ENCODE peak calls at places on chromosomes 11 and 22, in nine cellular contexts. B is PC-3, K is GM23248, H is neural progenitor cell, F is HCT116, O is hepatocyte, Y is SK-N-SH, D is MM.1S, S is OCI-LY7. Z is an unnamed sample.

GRCh38 chr22:35541254-35541748 is 670 bp downstream of the RASD2 start:
- DNase-seq in B (peak; percentile 18), K (peak; percentile 55), H (peak; percentile 68), F (no peak), O (peak; percentile 44), Y (peak; percentile 77), D (no peak), S (no peak), Z (peak; percentile 66)

GRCh38 chr22:27019827-27020226 is 362.4 kb downstream of the MIAT start:
- DNase-seq in B (no peak), K (no peak), H (no peak), F (no peak), O (peak; percentile 31), Y (no peak), D (no peak), S (no peak), Z (peak; percentile 14)

GRCh38 chr11:8220261-8221024 is 43.2 kb downstream of the LMO1 start:
- DNase-seq in B (no peak), K (no peak), H (no peak), F (no peak), O (no peak), Y (no peak), D (no peak), S (no peak), Z (no peak)

GRCh38 chr11:13215157-13215556 is 62.4 kb upstream of the BMAL1 start:
- DNase-seq in B (peak; percentile 90), K (peak; percentile 91), H (no peak), F (peak; percentile 72), O (no peak), Y (no peak), D (no peak), S (no peak), Z (no peak)

GRCh38 chr11:46649180-46649738 is 31.9 kb downstream of the ATG13 start:
- DNase-seq in B (peak; percentile 55), K (peak; percentile 92), H (peak; percentile 4), F (no peak), O (peak; percentile 70), Y (peak; percentile 49), D (no peak), S (no peak), Z (no peak)

GRCh38 chr22:44161673-44162072 is 19.1 kb upstream of the PARVG start:
- DNase-seq in B (no peak), K (no peak), H (no peak), F (no peak), O (no peak), Y (no peak), D (no peak), S (no peak), Z (no peak)

GRCh38 chr11:47185305-47186075 is 744 bp downstream of the PACSIN3 start:
- DNase-seq in B (peak; percentile 84), K (peak; percentile 57), H (peak; percentile 84), F (no peak), O (peak; percentile 78), Y (peak; percentile 63), D (no peak), S (no peak), Z (peak; percentile 97)

GRCh38 chr11:64803163-64803845 is at the start of gene MAP4K2:
- DNase-seq in B (peak; percentile 93), K (peak; percentile 96), H (peak; percentile 97), F (peak; percentile 64), O (peak; percentile 97), Y (peak; percentile 98), D (peak; percentile 86), S (peak; percentile 91), Z (peak; percentile 98)

GRCh38 chr11:66510271-66510989 is at the start of gene BBS1:
- DNase-seq in B (peak; percentile 86), K (peak; percentile 90), H (peak; percentile 94), F (peak; percentile 52), O (peak; percentile 91), Y (peak; percentile 92), D (peak; percentile 69), S (peak; percentile 71), Z (peak; percentile 95)

GRCh38 chr11:1452744-1453143 is 33.8 kb downstream of the MOB2 start:
- DNase-seq in B (no peak), K (no peak), H (no peak), F (no peak), O (no peak), Y (no peak), D (no peak), S (no peak), Z (no peak)

GRCh38 chr11:65852508-65853248 is 5.3 kb downstream of the CFL1 start:
- DNase-seq in B (no peak), K (no peak), H (peak; percentile 1), F (no peak), O (peak; percentile 7), Y (peak; percentile 36), D (no peak), S (no peak), Z (no peak)

GRCh38 chr11:116835042-116835772 is 2.2 kb downstream of the APOA1 start:
- DNase-seq in B (no peak), K (no peak), H (no peak), F (no peak), O (no peak), Y (no peak), D (no peak), S (peak; percentile 27), Z (peak; percentile 41)

GRCh38 chr11:12668166-12668565 is 6.1 kb upstream of the TEAD1 start:
- DNase-seq in B (no peak), K (no peak), H (no peak), F (no peak), O (no peak), Y (no peak), D (no peak), S (no peak), Z (no peak)

GRCh38 chr11:86444981-86445380 is 70.3 kb downstream of the CCDC81 start:
- DNase-seq in B (no peak), K (no peak), H (no peak), F (no peak), O (no peak), Y (no peak), D (no peak), S (no peak), Z (no peak)

GRCh38 chr11:120303004-120303637 is 22.0 kb upstream of the TLCD5 start:
- DNase-seq in B (peak; percentile 93), K (peak; percentile 87), H (peak; percentile 87), F (peak; percentile 82), O (peak; percentile 91), Y (peak; percentile 62), D (peak; percentile 77), S (peak; percentile 71), Z (peak; percentile 94)

GRCh38 chr11:120305286-120305685 is 19.8 kb upstream of the TLCD5 start:
- DNase-seq in B (peak; percentile 43), K (no peak), H (no peak), F (no peak), O (no peak), Y (no peak), D (no peak), S (no peak), Z (no peak)

GRCh38 chr11:120306519-120307242 is 18.4 kb upstream of the TLCD5 start:
- DNase-seq in B (peak; percentile 98), K (peak; percentile 97), H (peak; percentile 34), F (peak; percentile 70), O (peak; percentile 81), Y (no peak), D (no peak), S (no peak), Z (peak; percentile 80)

GRCh38 chr11:120302001-120302805 is 22.9 kb upstream of the TLCD5 start:
- DNase-seq in B (peak; percentile 78), K (no peak), H (no peak), F (no peak), O (no peak), Y (no peak), D (no peak), S (no peak), Z (no peak)

DNA sequence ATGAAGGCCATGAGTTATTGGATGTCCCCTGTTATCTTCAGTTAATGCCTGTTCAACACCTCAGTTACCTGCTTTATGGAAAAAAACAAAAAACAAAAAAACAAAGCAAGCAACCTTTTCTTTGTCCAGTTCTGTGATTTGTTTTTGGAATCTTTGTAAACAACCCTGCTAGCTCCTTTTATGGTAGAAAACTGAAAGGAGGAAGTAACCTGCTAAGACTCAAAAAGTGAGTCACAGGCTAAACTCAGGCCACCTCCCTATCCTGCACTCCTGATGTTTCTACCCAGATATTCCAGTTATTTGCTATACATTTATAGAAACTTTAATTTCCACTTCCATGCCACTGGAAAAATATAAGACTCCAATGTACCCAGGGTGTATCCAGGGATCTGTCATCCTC is 20.6 kb upstream of the TLCD5 start:
- DNase-seq in B (peak; percentile 83), K (peak; percentile 49), H (no peak), F (peak; percentile 34), O (peak; percentile 47), Y (no peak), D (no peak), S (no peak), Z (no peak)
- TF ChIP-seq EZH2phosphoT487 in B (no peak), K (no peak), H (no peak), F (no peak), O (no peak), Y (no peak), D (no peak), S (no peak), Z (no peak)

GRCh38 chr11:122563761-122564160 is 91.8 kb upstream of the UBASH3B start:
- DNase-seq in B (no peak), K (no peak), H (no peak), F (no peak), O (no peak), Y (no peak), D (no peak), S (no peak), Z (no peak)
- TF ChIP-seq EZH2phosphoT487 in B (no peak), K (no peak), H (no peak), F (no peak), O (no peak), Y (no peak), D (no peak), S (no peak), Z (no peak)

GRCh38 chr22:36925388-36926290 is 12.2 kb downstream of the CSF2RB start:
- DNase-seq in B (peak; percentile 2), K (peak; percentile 49), H (no peak), F (no peak), O (no peak), Y (no peak), D (no peak), S (no peak), Z (no peak)
- TF ChIP-seq EZH2phosphoT487 in B (no peak), K (no peak), H (no peak), F (no peak), O (no peak), Y (no peak), D (no peak), S (no peak), Z (no peak)

GRCh38 chr22:39415506-39415905 is 15.9 kb downstream of the TAB1 start:
- DNase-seq in B (no peak), K (no peak), H (no peak), F (no peak), O (peak; percentile 3), Y (no peak), D (no peak), S (no peak), Z (no peak)

GRCh38 chr22:39416319-39416718 is 16.7 kb downstream of the TAB1 start:
- DNase-seq in B (no peak), K (no peak), H (no peak), F (no peak), O (peak; percentile 3), Y (no peak), D (no peak), S (no peak), Z (no peak)

GRCh38 chr22:39417641-39418040 is 18.1 kb downstream of the TAB1 start:
- DNase-seq in B (no peak), K (no peak), H (no peak), F (no peak), O (no peak), Y (no peak), D (no peak), S (no peak), Z (no peak)

GRCh38 chr22:39414886-39415285 is 15.3 kb downstream of the TAB1 start:
- DNase-seq in B (no peak), K (no peak), H (no peak), F (no peak), O (no peak), Y (no peak), D (no peak), S (no peak), Z (no peak)

GRCh38 chr22:39414377-39414776 is 14.8 kb downstream of the TAB1 start:
- DNase-seq in B (no peak), K (no peak), H (no peak), F (no peak), O (no peak), Y (no peak), D (no peak), S (no peak), Z (no peak)
- TF ChIP-seq EZH2phosphoT487 in B (no peak), K (no peak), H (no peak), F (no peak), O (no peak), Y (no peak), D (no peak), S (no peak), Z (no peak)